ENCODE peak calls at places on chromosomes 2 and 18, in five cellular contexts. F, I, A, E and T are unnamed samples.

GRCh38 chr2:151619337-151619989 is 114.8 kb downstream of the NEB start:
- DNase-seq in F (no peak), I (no peak), A (no peak), E (no peak), T (no peak)

GRCh38 chr2:232473467-232473890 is 14.2 kb downstream of the ECEL1 start:
- DNase-seq in F (no peak), I (no peak), A (no peak), E (no peak), T (no peak)

GRCh38 chr18:23963443-23964185 is 50.9 kb upstream of the TTC39C start:
- DNase-seq in F (no peak), I (no peak), A (no peak), E (no peak), T (no peak)

GRCh38 chr18:37084912-37085311 is 256.0 kb downstream of the KIAA1328 start:
- DNase-seq in F (no peak), I (peak; percentile 92), A (no peak), E (no peak), T (no peak)

GRCh38 chr2:217934321-217935131 is 68.3 kb downstream of the TNS1 start:
- DNase-seq in F (no peak), I (no peak), A (peak; percentile 47), E (peak; percentile 65), T (no peak)

GRCh38 chr2:50347355-50348044 is 684.4 kb downstream of the NRXN1 start:
- DNase-seq in F (no peak), I (peak; percentile 69), A (no peak), E (no peak), T (peak; percentile 63)

GRCh38 chr2:230796280-230796862 is 68.4 kb upstream of the ITM2C start:
- DNase-seq in F (no peak), I (no peak), A (no peak), E (no peak), T (no peak)

GRCh38 chr2:126614529-126615279 is 41.3 kb upstream of the GYPC start:
- DNase-seq in F (no peak), I (no peak), A (no peak), E (no peak), T (no peak)

GRCh38 chr2:240956161-240956934 is 42.1 kb upstream of the SNED1 start:
- DNase-seq in F (no peak), I (no peak), A (no peak), E (no peak), T (no peak)

GRCh38 chr18:43129946-43130523 is 14.6 kb upstream of the RIT2 start:
- DNase-seq in F (no peak), I (no peak), A (no peak), E (no peak), T (no peak)

GRCh38 chr2:26246818-26247217 is 2.1 kb downstream of the HADHB start:
- DNase-seq in F (no peak), I (no peak), A (peak; percentile 18), E (no peak), T (peak; percentile 43)

GRCh38 chr18:68426731-68427315 is 288.1 kb downstream of the TMX3 start:
- DNase-seq in F (no peak), I (no peak), A (no peak), E (no peak), T (no peak)

GRCh38 chr2:23422089-23423061 is 37.4 kb downstream of the KLHL29 start:
- DNase-seq in F (no peak), I (no peak), A (no peak), E (no peak), T (no peak)

GRCh38 chr2:208240641-208241209 is 14.1 kb downstream of the IDH1 start:
- DNase-seq in F (no peak), I (no peak), A (no peak), E (no peak), T (no peak)

GRCh38 chr2:158101384-158101926 is at the start of gene UPP2:
- DNase-seq in F (no peak), I (no peak), A (no peak), E (no peak), T (no peak)

GRCh38 chr18:39421319-39421718 is 1855.7 kb upstream of the CELF4 start:
- DNase-seq in F (no peak), I (no peak), A (no peak), E (no peak), T (no peak)

GRCh38 chr2:95034221-95034620 is 8.7 kb downstream of the MAL start:
- DNase-seq in F (no peak), I (no peak), A (no peak), E (no peak), T (no peak)

GRCh38 chr2:219596954-219597551 is 604 bp upstream of the STK11IP start:
- DNase-seq in F (no peak), I (peak; percentile 37), A (no peak), E (peak; percentile 6), T (no peak)

GRCh38 chr18:59546164-59546563 is 151.1 kb downstream of the CCBE1 start:
- DNase-seq in F (no peak), I (no peak), A (peak; percentile 16), E (no peak), T (no peak)

GRCh38 chr2:238160206-238161129 is 1.7 kb downstream of the ERFE start:
- DNase-seq in F (no peak), I (peak; percentile 66), A (no peak), E (no peak), T (no peak)

GRCh38 chr18:24488824-24489493 is 28.5 kb downstream of the HRH4 start:
- DNase-seq in F (no peak), I (peak; percentile 76), A (no peak), E (peak; percentile 64), T (peak; percentile 63)

GRCh38 chr18:60049172-60049571 is 149.4 kb downstream of the PMAIP1 start:
- DNase-seq in F (no peak), I (no peak), A (no peak), E (no peak), T (no peak)

GRCh38 chr2:943821-944220 is 6.8 kb upstream of the SNTG2 start:
- DNase-seq in F (no peak), I (no peak), A (no peak), E (no peak), T (no peak)

GRCh38 chr18:5630057-5630765 is 86.4 kb upstream of the EPB41L3 start:
- DNase-seq in F (peak; percentile 52), I (peak; percentile 91), A (no peak), E (peak; percentile 52), T (peak; percentile 80)

GRCh38 chr2:46643951-46644350 is 164.6 kb downstream of the TMEM247 start:
- DNase-seq in F (no peak), I (no peak), A (no peak), E (no peak), T (no peak)

GRCh38 chr2:69464575-69464974 is 27.3 kb upstream of the NFU1 start:
- DNase-seq in F (no peak), I (no peak), A (peak; percentile 8), E (peak; percentile 16), T (no peak)

GRCh38 chr2:193627187-193627917 is 1432.6 kb upstream of the TMEFF2 start:
- DNase-seq in F (no peak), I (no peak), A (no peak), E (no peak), T (no peak)

GRCh38 chr2:186325827-186326535 is 160.1 kb upstream of the ZC3H15 start:
- DNase-seq in F (no peak), I (peak; percentile 26), A (no peak), E (no peak), T (no peak)

GRCh38 chr2:149200109-149200520 is 130.3 kb upstream of the LYPD6 start:
- DNase-seq in F (no peak), I (no peak), A (no peak), E (no peak), T (no peak)

GRCh38 chr18:70380915-70381896 is 92.4 kb downstream of the SOCS6 start:
- DNase-seq in F (peak; percentile 65), I (peak; percentile 47), A (no peak), E (no peak), T (peak; percentile 35)

GRCh38 chr2:179302764-179303561 is 38.3 kb upstream of the SESTD1 start:
- DNase-seq in F (no peak), I (no peak), A (no peak), E (no peak), T (no peak)